ENCODE peak calls at places on chromosome 11, in nine cellular contexts. W is cardiac muscle cell, T is HCT116, K is heart left ventricle, L is transverse colon, O is stomach, J is MM.1S, U is PC-3, R is lower lobe of right lung. Y is an unnamed sample.

GRCh38 chr11:33438311-33438710 is 181.1 kb downstream of the HIPK3 start:
- DNase-seq in W (no peak), T (no peak), K (no peak), L (no peak), O (no peak), J (no peak), U (no peak), R (no peak), Y (no peak)

GRCh38 chr11:100546714-100547113 is 140.4 kb upstream of the ARHGAP42 start:
- DNase-seq in W (peak; percentile 42), T (peak; percentile 21), K (no peak), L (peak; percentile 16), O (no peak), J (no peak), U (peak; percentile 95), R (no peak), Y (no peak)

GRCh38 chr11:121757480-121758125 is 304.8 kb upstream of the SORL1-AS1 start:
- DNase-seq in W (no peak), T (no peak), K (no peak), L (no peak), O (no peak), J (peak; percentile 60), U (peak; percentile 63), R (no peak), Y (no peak)

GRCh38 chr11:112999518-112999917 is 38.3 kb downstream of the NCAM1 start:
- DNase-seq in W (no peak), T (no peak), K (no peak), L (no peak), O (no peak), J (no peak), U (no peak), R (no peak), Y (no peak)

GRCh38 chr11:132131051-132131450 is 760.6 kb downstream of the NTM start:
- DNase-seq in W (no peak), T (no peak), K (no peak), L (no peak), O (no peak), J (no peak), U (no peak), R (no peak), Y (no peak)

GRCh38 chr11:95515379-95515778 is 274.2 kb downstream of the FAM76B start:
- DNase-seq in W (no peak), T (no peak), K (no peak), L (no peak), O (no peak), J (no peak), U (no peak), R (no peak), Y (no peak)

GRCh38 chr11:12376259-12376971 is 956 bp upstream of the PARVA start:
- DNase-seq in W (no peak), T (no peak), K (peak; percentile 75), L (peak; percentile 27), O (no peak), J (no peak), U (no peak), R (no peak), Y (no peak)

GRCh38 chr11:64759722-64760719 is at the start of gene PYGM:
- DNase-seq in W (peak; percentile 94), T (no peak), K (peak; percentile 85), L (no peak), O (no peak), J (no peak), U (peak; percentile 27), R (no peak), Y (peak; percentile 62)

GRCh38 chr11:47469411-47470179 is 20.7 kb upstream of the RAPSN start:
- DNase-seq in W (no peak), T (no peak), K (no peak), L (no peak), O (no peak), J (no peak), U (no peak), R (no peak), Y (no peak)

GRCh38 chr11:95297680-95298452 is 66.9 kb upstream of the SESN3 start:
- DNase-seq in W (no peak), T (no peak), K (no peak), L (no peak), O (no peak), J (no peak), U (no peak), R (no peak), Y (no peak)

GRCh38 chr11:34907934-34908593 is 8.1 kb downstream of the APIP start:
- DNase-seq in W (no peak), T (no peak), K (no peak), L (no peak), O (no peak), J (no peak), U (no peak), R (no peak), Y (no peak)

GRCh38 chr11:63880031-63880841 is 36.7 kb downstream of the RCOR2 start:
- DNase-seq in W (no peak), T (no peak), K (no peak), L (no peak), O (no peak), J (no peak), U (no peak), R (no peak), Y (no peak)

GRCh38 chr11:118145285-118146227 is 7.1 kb downstream of the SCN4B start:
- DNase-seq in W (peak; percentile 89), T (peak; percentile 82), K (peak; percentile 83), L (peak; percentile 96), O (peak; percentile 93), J (peak; percentile 88), U (peak; percentile 95), R (peak; percentile 92), Y (peak; percentile 83)
- TF ChIP-seq CTCF in W (peak; percentile 82), T (peak; percentile 78), K (peak; percentile 90), L (peak; percentile 97), O (peak; percentile 89), J (peak; percentile 87), U (peak; percentile 96), R (peak; percentile 91), Y (peak; percentile 96)

GRCh38 chr11:67354314-67355022 is 1.1 kb upstream of the POLD4 start:
- DNase-seq in W (no peak), T (peak; percentile 92), K (peak; percentile 80), L (peak; percentile 90), O (peak; percentile 68), J (no peak), U (peak; percentile 99), R (peak; percentile 61), Y (no peak)
- H3K4me3 ChIP-seq in W (peak overlapping the region; percentile 67), T (peak overlapping the region; percentile 86), K (peak overlapping the region; percentile 61), L (no peak overlapping the region), O (peak overlapping the region; percentile 63), J (peak overlapping the region; percentile 91), U (peak overlapping the region; percentile 77), R (peak overlapping the region; percentile 79), Y (no peak overlapping the region)

GRCh38 chr11:126655807-126656128 is 300.3 kb downstream of the ST3GAL4 start:
- DNase-seq in W (no peak), T (no peak), K (no peak), L (no peak), O (no peak), J (no peak), U (peak; percentile 12), R (no peak), Y (no peak)
- H3K27ac ChIP-seq in W (no peak overlapping the region), T (no peak overlapping the region), K (no peak overlapping the region), L (no peak overlapping the region), O (no peak overlapping the region), J (no peak overlapping the region), U (no peak overlapping the region), R (no peak overlapping the region), Y (no peak overlapping the region)

GRCh38 chr11:61728066-61728939 is 24.1 kb upstream of the MYRF start:
- DNase-seq in W (no peak), T (no peak), K (no peak), L (no peak), O (no peak), J (no peak), U (peak; percentile 35), R (no peak), Y (no peak)
- TF ChIP-seq CTCF in W (no peak), T (peak; percentile 17), K (no peak), L (no peak), O (no peak), J (no peak), U (peak; percentile 35), R (no peak), Y (no peak)

GRCh38 chr11:26084313-26084712 is 247.6 kb upstream of the ANO3 start:
- DNase-seq in W (no peak), T (no peak), K (no peak), L (no peak), O (no peak), J (no peak), U (no peak), R (no peak), Y (no peak)

GRCh38 chr11:26087095-26087935 is 244.6 kb upstream of the ANO3 start:
- DNase-seq in W (no peak), T (no peak), K (no peak), L (no peak), O (no peak), J (peak; percentile 85), U (no peak), R (no peak), Y (no peak)

GRCh38 chr11:26093206-26093605 is 238.7 kb upstream of the ANO3 start:
- DNase-seq in W (no peak), T (no peak), K (no peak), L (no peak), O (no peak), J (no peak), U (no peak), R (no peak), Y (no peak)

DNA sequence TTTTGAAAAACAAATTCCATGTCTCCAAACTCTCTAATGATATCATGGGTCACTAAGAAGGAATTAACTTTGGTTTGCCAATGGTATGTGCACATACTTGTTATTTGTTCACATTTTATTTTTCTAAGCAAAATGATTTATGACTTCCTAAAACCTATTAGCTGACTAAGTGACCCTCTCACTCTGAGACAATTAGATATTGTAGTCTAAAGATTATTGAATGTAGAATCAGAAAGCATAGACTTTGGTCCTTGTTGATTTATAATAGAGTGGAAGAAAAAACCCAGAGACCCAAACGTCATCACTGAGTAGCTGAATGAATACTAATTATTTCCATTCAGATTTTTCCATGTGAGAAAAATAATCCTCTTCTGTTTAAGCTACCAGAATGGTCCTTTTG is 243.5 kb upstream of the ANO3 start:
- DNase-seq in W (no peak), T (no peak), K (no peak), L (no peak), O (no peak), J (no peak), U (no peak), R (no peak), Y (no peak)
- H3K4me3 ChIP-seq in W (no peak overlapping the region), T (no peak overlapping the region), K (no peak overlapping the region), L (no peak overlapping the region), O (no peak overlapping the region), J (no peak overlapping the region), U (no peak overlapping the region), R (no peak overlapping the region), Y (no peak overlapping the region)

DNA sequence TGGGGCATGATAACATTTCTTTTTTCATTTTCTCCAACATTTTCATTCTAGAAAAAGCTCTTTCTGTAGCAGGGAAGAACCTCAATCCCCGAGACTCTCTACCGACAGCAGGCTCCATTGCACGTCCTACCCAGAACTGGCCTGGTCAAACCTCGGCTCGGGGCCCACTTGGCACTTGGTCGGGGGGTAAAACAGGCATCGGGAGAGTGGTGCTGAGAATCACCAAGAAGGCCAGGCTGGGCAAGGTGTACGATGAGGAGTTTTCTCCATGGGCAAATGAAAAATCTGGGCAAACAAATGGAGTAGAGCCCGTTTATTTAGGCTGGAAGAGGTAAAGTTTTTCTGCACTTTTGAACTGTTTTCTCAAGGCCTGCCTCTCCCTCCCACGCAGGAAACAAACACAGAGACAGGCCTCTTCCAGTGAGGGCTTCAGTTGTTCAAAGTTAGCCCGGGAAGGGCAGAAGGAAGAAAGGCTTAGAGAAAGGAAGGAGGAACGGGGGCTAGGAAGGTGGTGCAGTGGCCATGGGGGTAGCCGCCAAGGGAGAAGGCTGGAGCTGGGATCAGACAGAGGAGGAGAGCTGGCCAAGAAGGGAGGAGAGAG is 87.6 kb downstream of the ETS1 start:
- DNase-seq in W (no peak), T (no peak), K (no peak), L (no peak), O (no peak), J (no peak), U (no peak), R (no peak), Y (no peak)
- H3K27ac ChIP-seq in W (no peak overlapping the region), T (no peak overlapping the region), K (peak overlapping the region; percentile 85), L (peak overlapping the region; percentile 94), O (peak overlapping the region; percentile 88), J (no peak overlapping the region), U (peak overlapping the region; percentile 1), R (peak overlapping the region; percentile 41), Y (no peak overlapping the region)

Y was measured in dorsolateral prefrontal cortex.